ENCODE peak calls at places on chromosome 15, in five cellular contexts. One of them, this sample, is unnamed.

GRCh38 chr15:30922469-30923311 is 19.0 kb downstream of the FAN1 start:
- DNase-seq in activated CD8-positive, alpha-beta memory T cell treated with anti-CD3 and anti-CD28 coated beads for 48 hours: no peak
- DNase-seq in glutamatergic neuron: peak
- DNase-seq in hypothalamus: peak
- DNase-seq in EL: peak
- DNase-seq in this sample: peak

GRCh38 chr15:65221708-65222107 is 10.4 kb upstream of the CILP start:
- DNase-seq in activated CD8-positive, alpha-beta memory T cell treated with anti-CD3 and anti-CD28 coated beads for 48 hours: no peak
- DNase-seq in glutamatergic neuron: no peak
- DNase-seq in hypothalamus: no peak
- DNase-seq in EL: no peak
- DNase-seq in this sample: no peak

GRCh38 chr15:41585140-41586047 is 26.4 kb downstream of the TYRO3 start:
- DNase-seq in activated CD8-positive, alpha-beta memory T cell treated with anti-CD3 and anti-CD28 coated beads for 48 hours: no peak
- DNase-seq in glutamatergic neuron: peak
- DNase-seq in hypothalamus: no peak
- DNase-seq in EL: peak
- DNase-seq in this sample: peak

GRCh38 chr15:80436511-80437307 is 32.5 kb downstream of the ARNT2 start:
- DNase-seq in activated CD8-positive, alpha-beta memory T cell treated with anti-CD3 and anti-CD28 coated beads for 48 hours: no peak
- DNase-seq in glutamatergic neuron: no peak
- DNase-seq in hypothalamus: no peak
- DNase-seq in EL: peak
- DNase-seq in this sample: no peak

GRCh38 chr15:77853910-77854309 is 221.2 kb upstream of the LINGO1 start:
- DNase-seq in activated CD8-positive, alpha-beta memory T cell treated with anti-CD3 and anti-CD28 coated beads for 48 hours: no peak
- DNase-seq in glutamatergic neuron: no peak
- DNase-seq in hypothalamus: no peak
- DNase-seq in EL: no peak
- DNase-seq in this sample: no peak

GRCh38 chr15:45351229-45351628 is 27.1 kb downstream of the GATM start:
- DNase-seq in activated CD8-positive, alpha-beta memory T cell treated with anti-CD3 and anti-CD28 coated beads for 48 hours: no peak
- DNase-seq in glutamatergic neuron: no peak
- DNase-seq in hypothalamus: no peak
- DNase-seq in EL: no peak
- DNase-seq in this sample: no peak

GRCh38 chr15:93854088-93854487 is 377.3 kb upstream of the MCTP2 start:
- DNase-seq in activated CD8-positive, alpha-beta memory T cell treated with anti-CD3 and anti-CD28 coated beads for 48 hours: no peak
- DNase-seq in glutamatergic neuron: no peak
- DNase-seq in hypothalamus: no peak
- DNase-seq in EL: no peak
- DNase-seq in this sample: no peak

GRCh38 chr15:30956216-30956803 is 35.1 kb downstream of the MTMR10 start:
- DNase-seq in activated CD8-positive, alpha-beta memory T cell treated with anti-CD3 and anti-CD28 coated beads for 48 hours: no peak
- DNase-seq in glutamatergic neuron: no peak
- DNase-seq in hypothalamus: no peak
- DNase-seq in EL: peak
- DNase-seq in this sample: no peak

GRCh38 chr15:62758126-62758951 is 284.2 kb upstream of the TPM1 start:
- DNase-seq in activated CD8-positive, alpha-beta memory T cell treated with anti-CD3 and anti-CD28 coated beads for 48 hours: no peak
- DNase-seq in glutamatergic neuron: no peak
- DNase-seq in hypothalamus: no peak
- DNase-seq in EL: peak
- DNase-seq in this sample: peak

GRCh38 chr15:62059818-62060115 is 480 bp downstream of the VPS13C start:
- DNase-seq in activated CD8-positive, alpha-beta memory T cell treated with anti-CD3 and anti-CD28 coated beads for 48 hours: peak
- DNase-seq in glutamatergic neuron: peak
- DNase-seq in hypothalamus: no peak
- DNase-seq in EL: peak
- DNase-seq in this sample: peak

GRCh38 chr15:40878785-40879184 is 4.8 kb upstream of the RHOV start:
- DNase-seq in activated CD8-positive, alpha-beta memory T cell treated with anti-CD3 and anti-CD28 coated beads for 48 hours: no peak
- DNase-seq in glutamatergic neuron: no peak
- DNase-seq in hypothalamus: no peak
- DNase-seq in EL: peak
- DNase-seq in this sample: no peak

GRCh38 chr15:64460737-64461576 is 579 bp downstream of the ZNF609 start:
- DNase-seq in activated CD8-positive, alpha-beta memory T cell treated with anti-CD3 and anti-CD28 coated beads for 48 hours: peak
- DNase-seq in glutamatergic neuron: peak
- DNase-seq in hypothalamus: peak
- DNase-seq in EL: peak
- DNase-seq in this sample: peak

GRCh38 chr15:75775296-75776074 is 62.8 kb upstream of the CSPG4 start:
- DNase-seq in activated CD8-positive, alpha-beta memory T cell treated with anti-CD3 and anti-CD28 coated beads for 48 hours: no peak
- DNase-seq in glutamatergic neuron: no peak
- DNase-seq in hypothalamus: no peak
- DNase-seq in EL: peak
- DNase-seq in this sample: no peak

GRCh38 chr15:32833323-32833944 is 115.6 kb downstream of the GREM1 start:
- DNase-seq in activated CD8-positive, alpha-beta memory T cell treated with anti-CD3 and anti-CD28 coated beads for 48 hours: no peak
- DNase-seq in glutamatergic neuron: no peak
- DNase-seq in hypothalamus: no peak
- DNase-seq in EL: peak
- DNase-seq in this sample: no peak

GRCh38 chr15:67253517-67254237 is 784 bp downstream of the AAGAB start:
- DNase-seq in activated CD8-positive, alpha-beta memory T cell treated with anti-CD3 and anti-CD28 coated beads for 48 hours: no peak
- DNase-seq in glutamatergic neuron: no peak
- DNase-seq in hypothalamus: no peak
- DNase-seq in EL: peak
- DNase-seq in this sample: no peak

This sample was measured in globus pallidus.